ENCODE peak calls at places on chromosome 20, in six cellular contexts. J, K, Y, C, S and Q are unnamed samples.

GRCh38 chr20:34527016-34527415 is 10.8 kb downstream of the DYNLRB1 start:
- DNase-seq in J (no peak), K (no peak), Y (no peak), C (no peak), S (no peak), Q (no peak)

GRCh38 chr20:40711078-40711477 is 22.0 kb upstream of the MAFB start:
- DNase-seq in J (no peak), K (no peak), Y (no peak), C (no peak), S (no peak), Q (no peak)

GRCh38 chr20:24692429-24693190 is 223.2 kb downstream of the SYNDIG1 start:
- DNase-seq in J (no peak), K (no peak), Y (no peak), C (no peak), S (no peak), Q (no peak)

GRCh38 chr20:48635791-48636267 is 192.0 kb downstream of the PREX1 start:
- DNase-seq in J (no peak), K (no peak), Y (peak; percentile 55), C (peak; percentile 45), S (peak; percentile 81), Q (peak; percentile 34)

GRCh38 chr20:701401-702129 is 26.0 kb upstream of the SCRT2 start:
- DNase-seq in J (no peak), K (no peak), Y (no peak), C (no peak), S (no peak), Q (no peak)

GRCh38 chr20:62811720-62812119 is 5.1 kb upstream of the COL9A3 start:
- DNase-seq in J (no peak), K (no peak), Y (no peak), C (no peak), S (no peak), Q (no peak)

GRCh38 chr20:433300-433975 is 25.3 kb downstream of the RBCK1 start:
- DNase-seq in J (no peak), K (no peak), Y (peak; percentile 74), C (no peak), S (peak; percentile 77), Q (no peak)

GRCh38 chr20:31890646-31891045 is 20.2 kb downstream of the TTLL9 start:
- DNase-seq in J (no peak), K (no peak), Y (no peak), C (no peak), S (no peak), Q (no peak)

GRCh38 chr20:10648651-10649050 is 25.1 kb downstream of the JAG1 start:
- DNase-seq in J (no peak), K (no peak), Y (no peak), C (no peak), S (no peak), Q (no peak)

GRCh38 chr20:53344891-53345290 is 248.7 kb downstream of the ZNF217 start:
- DNase-seq in J (no peak), K (no peak), Y (no peak), C (no peak), S (no peak), Q (no peak)

GRCh38 chr20:41436679-41437078 is 70.1 kb upstream of the EMILIN3 start:
- DNase-seq in J (no peak), K (peak; percentile 27), Y (peak; percentile 54), C (no peak), S (no peak), Q (no peak)

GRCh38 chr20:62875419-62876355 is 14.1 kb upstream of the TCFL5 start:
- DNase-seq in J (peak; percentile 37), K (peak; percentile 53), Y (peak; percentile 11), C (no peak), S (no peak), Q (peak; percentile 79)

GRCh38 chr20:18739785-18740184 is 73.8 kb upstream of the SCP2D1 start:
- DNase-seq in J (no peak), K (peak; percentile 62), Y (no peak), C (no peak), S (no peak), Q (no peak)

GRCh38 chr20:49868538-49868937 is 46.8 kb downstream of the SPATA2 start:
- DNase-seq in J (no peak), K (no peak), Y (no peak), C (no peak), S (no peak), Q (no peak)

GRCh38 chr20:49103647-49104364 is 57.7 kb downstream of the CSE1L start:
- DNase-seq in J (no peak), K (no peak), Y (no peak), C (no peak), S (no peak), Q (no peak)

GRCh38 chr20:44447827-44448419 is 27.8 kb upstream of the TTPAL start:
- DNase-seq in J (no peak), K (no peak), Y (no peak), C (no peak), S (no peak), Q (no peak)

GRCh38 chr20:31497838-31498540 is 16.3 kb upstream of the HM13 start:
- DNase-seq in J (no peak), K (no peak), Y (no peak), C (no peak), S (no peak), Q (no peak)

GRCh38 chr20:6802227-6802626 is 34.7 kb downstream of the BMP2 start:
- DNase-seq in J (no peak), K (no peak), Y (no peak), C (no peak), S (no peak), Q (no peak)

GRCh38 chr20:341682-342081 is 5.2 kb upstream of the NRSN2 start:
- DNase-seq in J (no peak), K (no peak), Y (peak; percentile 84), C (no peak), S (peak; percentile 81), Q (peak; percentile 83)